ENCODE peak calls at places on chromosome 20, in five cellular contexts. A is PC-3, H is left ventricle myocardium inferior, S is lower lobe of right lung, T is upper lobe of right lung. D is an unnamed sample.

GRCh38 chr20:16028923-16029322 is 544.3 kb downstream of the KIF16B start:
- DNase-seq in A (no peak), H (no peak), S (no peak), T (no peak), D (no peak)

GRCh38 chr20:25023316-25023715 is 30.8 kb upstream of the APMAP start:
- DNase-seq in A (no peak), H (no peak), S (no peak), T (peak; percentile 39), D (no peak)

GRCh38 chr20:44495257-44495656 is 19.6 kb downstream of the TTPAL start:
- DNase-seq in A (peak; percentile 88), H (no peak), S (no peak), T (no peak), D (no peak)

GRCh38 chr20:3632311-3633004 is 30.7 kb downstream of the GFRA4 start:
- DNase-seq in A (peak; percentile 32), H (no peak), S (no peak), T (no peak), D (no peak)

GRCh38 chr20:62795023-62795761 is 1.1 kb upstream of the MRGBP start:
- DNase-seq in A (peak; percentile 57), H (no peak), S (peak; percentile 67), T (peak; percentile 80), D (peak; percentile 83)

GRCh38 chr20:41649489-41649888 is 31.3 kb upstream of the CHD6 start:
- DNase-seq in A (no peak), H (no peak), S (no peak), T (no peak), D (no peak)

GRCh38 chr20:63106108-63106764 is 99.5 kb upstream of the BHLHE23 start:
- DNase-seq in A (peak; percentile 65), H (peak; percentile 26), S (no peak), T (no peak), D (peak; percentile 78)

GRCh38 chr20:61706562-61706961 is 359.1 kb downstream of the TAF4 start:
- DNase-seq in A (no peak), H (no peak), S (no peak), T (no peak), D (peak; percentile 18)

GRCh38 chr20:62156592-62157386 is 13.2 kb downstream of the SS18L1 start:
- DNase-seq in A (peak; percentile 34), H (peak; percentile 60), S (peak; percentile 76), T (peak; percentile 80), D (peak; percentile 69)

DNA sequence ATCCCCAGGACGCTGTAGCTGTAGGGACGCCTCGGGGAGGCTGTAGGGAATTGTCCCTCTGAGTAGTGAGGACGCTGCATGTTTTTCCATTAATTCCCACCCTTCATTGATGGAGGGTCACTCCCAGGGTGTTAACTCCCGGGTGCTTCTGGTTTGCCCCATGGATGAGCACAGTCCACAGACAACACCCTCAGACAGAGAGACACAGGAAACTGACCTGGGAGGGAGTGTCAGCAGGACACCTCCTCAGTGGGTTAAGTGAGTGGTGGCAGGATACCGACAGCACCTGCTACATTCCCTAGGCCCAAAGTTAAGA is 53.5 kb downstream of the LINC00237 start:
- DNase-seq in A (no peak), H (no peak), S (no peak), T (no peak), D (no peak)
- H3K4me1 ChIP-seq in A (no peaks in the 10 kb centered on the region), H (no peaks in the 10 kb centered on the region), S (no peaks in the 10 kb centered on the region), T (no peaks in the 10 kb centered on the region), D (no peaks in the 10 kb centered on the region)

GRCh38 chr20:57401565-57401918 is 10.3 kb downstream of the RBM38 start:
- DNase-seq in A (no peak), H (no peak), S (no peak), T (no peak), D (no peak)

GRCh38 chr20:57405236-57406016 is 14.2 kb downstream of the RBM38 start:
- DNase-seq in A (no peak), H (no peak), S (no peak), T (no peak), D (no peak)

GRCh38 chr20:57402206-57403125 is 11.3 kb downstream of the RBM38 start:
- DNase-seq in A (no peak), H (no peak), S (peak; percentile 28), T (no peak), D (peak; percentile 46)

GRCh38 chr20:57404419-57405072 is 13.3 kb downstream of the RBM38 start:
- DNase-seq in A (no peak), H (no peak), S (peak; percentile 32), T (no peak), D (peak; percentile 60)

GRCh38 chr20:57403216-57403615 is 12.0 kb downstream of the RBM38 start:
- DNase-seq in A (no peak), H (no peak), S (peak; percentile 35), T (no peak), D (peak; percentile 21)
- H3K4me1 ChIP-seq in A (no peaks in the 10 kb centered on the region), H (peaks cover 81% of the 10 kb centered on the region), S (peaks cover 24% of the 10 kb centered on the region), T (peaks cover 17% of the 10 kb centered on the region), D (peaks cover 9% of the 10 kb centered on the region)

GRCh38 chr20:17958326-17959256 is 10.0 kb downstream of the SNX5 start:
- DNase-seq in A (peak; percentile 43), H (no peak), S (no peak), T (no peak), D (no peak)

GRCh38 chr20:17955302-17955701 is 13.3 kb downstream of the SNX5 start:
- DNase-seq in A (no peak), H (no peak), S (no peak), T (no peak), D (no peak)

GRCh38 chr20:17959257-17959627 is 9.4 kb downstream of the SNX5 start:
- DNase-seq in A (no peak), H (no peak), S (no peak), T (no peak), D (no peak)

GRCh38 chr20:17956099-17956685 is 12.4 kb downstream of the SNX5 start:
- DNase-seq in A (no peak), H (no peak), S (no peak), T (no peak), D (no peak)

GRCh38 chr20:17957505-17958325 is 10.9 kb downstream of the SNX5 start:
- DNase-seq in A (no peak), H (no peak), S (no peak), T (no peak), D (no peak)
- H3K4me1 ChIP-seq in A (peaks cover 18% of the 10 kb centered on the region), H (peaks cover 62% of the 10 kb centered on the region), S (peaks cover 72% of the 10 kb centered on the region), T (peaks cover 72% of the 10 kb centered on the region), D (peaks cover 13% of the 10 kb centered on the region)

DNA sequence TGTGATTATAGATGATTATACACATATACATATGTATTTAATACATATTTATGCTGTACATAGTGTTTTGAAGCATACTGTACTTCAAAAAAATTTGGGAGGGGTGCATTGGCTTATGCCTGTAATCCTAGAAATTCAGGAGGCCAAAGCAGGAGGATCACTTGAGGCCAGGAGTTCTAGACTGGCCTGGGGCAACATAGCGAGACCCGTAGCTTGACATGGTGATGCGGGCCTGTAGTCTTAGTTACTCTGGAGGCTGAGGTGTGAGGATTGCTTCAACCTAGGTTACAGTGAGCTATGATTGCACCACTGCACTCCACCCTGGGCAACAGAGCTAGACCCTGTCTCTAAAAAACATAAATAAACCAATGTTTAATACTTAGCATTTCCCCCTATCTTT is 1.6 kb upstream of the FAM110A start:
- DNase-seq in A (no peak), H (no peak), S (no peak), T (no peak), D (no peak)
- H3K4me1 ChIP-seq in A (peaks cover 26% of the 10 kb centered on the region), H (peaks cover 33% of the 10 kb centered on the region), S (peaks cover 62% of the 10 kb centered on the region), T (peaks cover 36% of the 10 kb centered on the region), D (peaks cover 8% of the 10 kb centered on the region)

GRCh38 chr20:34397096-34397495 is 34.0 kb downstream of the ITCH start:
- DNase-seq in A (no peak), H (no peak), S (no peak), T (no peak), D (no peak)
- H3K4me1 ChIP-seq in A (peaks cover 29% of the 10 kb centered on the region), H (peaks cover 16% of the 10 kb centered on the region), S (peaks cover 11% of the 10 kb centered on the region), T (peaks cover 9% of the 10 kb centered on the region), D (peaks cover 2% of the 10 kb centered on the region)

GRCh38 chr20:50823319-50823718 is 28.5 kb downstream of the BCAS4 start:
- DNase-seq in A (no peak), H (no peak), S (no peak), T (no peak), D (no peak)

GRCh38 chr20:50820515-50821256 is 25.8 kb downstream of the BCAS4 start:
- DNase-seq in A (no peak), H (no peak), S (no peak), T (no peak), D (no peak)

GRCh38 chr20:50821994-50822393 is 27.1 kb downstream of the BCAS4 start:
- DNase-seq in A (no peak), H (no peak), S (no peak), T (no peak), D (no peak)

GRCh38 chr20:50819344-50819743 is 24.5 kb downstream of the BCAS4 start:
- DNase-seq in A (no peak), H (no peak), S (no peak), T (no peak), D (no peak)

DNA sequence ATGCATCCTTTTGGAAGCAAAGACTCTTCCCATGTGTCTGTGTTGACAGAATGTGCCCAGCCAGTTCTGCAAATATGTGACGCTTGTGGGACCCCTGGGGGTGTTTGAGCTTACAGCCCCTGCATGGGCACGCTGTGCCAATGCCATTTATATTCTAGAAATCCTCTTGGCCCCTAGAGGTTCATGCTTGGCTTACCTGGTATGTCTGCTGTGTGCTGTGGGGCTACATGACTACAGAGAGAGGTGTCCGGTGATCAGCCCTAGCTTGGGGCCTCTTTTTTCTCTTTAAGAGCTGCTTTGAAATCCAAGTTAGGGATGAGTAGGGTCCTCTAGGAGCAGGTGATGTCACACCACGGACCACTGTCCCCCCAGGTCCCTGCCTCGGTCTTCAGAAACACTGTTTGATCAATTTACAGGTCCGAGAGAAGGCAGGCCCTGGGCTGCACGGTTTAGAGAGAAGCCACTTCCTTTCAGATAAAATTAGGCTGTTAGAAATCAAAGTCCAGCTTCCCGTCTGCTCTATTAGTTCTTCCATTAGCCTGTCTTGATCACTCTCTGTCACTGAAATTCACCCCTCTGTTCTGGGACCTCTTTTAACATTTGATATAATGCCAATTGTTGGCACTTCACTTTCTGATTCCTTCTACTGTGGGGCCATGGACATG is 26.5 kb downstream of the BCAS4 start:
- DNase-seq in A (no peak), H (no peak), S (no peak), T (no peak), D (peak; percentile 3)
- H3K4me1 ChIP-seq in A (no peaks in the 10 kb centered on the region), H (no peaks in the 10 kb centered on the region), S (peaks cover 8% of the 10 kb centered on the region), T (no peaks in the 10 kb centered on the region), D (no peaks in the 10 kb centered on the region)

GRCh38 chr20:23131766-23132165 is 45.6 kb upstream of the CD93 start:
- DNase-seq in A (no peak), H (no peak), S (no peak), T (no peak), D (no peak)
- H3K4me1 ChIP-seq in A (no peaks in the 10 kb centered on the region), H (peaks cover 58% of the 10 kb centered on the region), S (peaks cover 59% of the 10 kb centered on the region), T (peaks cover 33% of the 10 kb centered on the region), D (peaks cover 13% of the 10 kb centered on the region)

GRCh38 chr20:5056801-5057599 is 55.7 kb upstream of the SLC23A2 start:
- DNase-seq in A (peak; percentile 71), H (peak; percentile 39), S (peak; percentile 73), T (peak; percentile 71), D (peak; percentile 30)

GRCh38 chr20:5058873-5059272 is 57.6 kb upstream of the SLC23A2 start:
- DNase-seq in A (no peak), H (no peak), S (no peak), T (no peak), D (no peak)

GRCh38 chr20:5065489-5066383 is 54.0 kb downstream of the PCNA start:
- DNase-seq in A (peak; percentile 99), H (peak; percentile 36), S (peak; percentile 76), T (peak; percentile 78), D (peak; percentile 56)

DNA sequence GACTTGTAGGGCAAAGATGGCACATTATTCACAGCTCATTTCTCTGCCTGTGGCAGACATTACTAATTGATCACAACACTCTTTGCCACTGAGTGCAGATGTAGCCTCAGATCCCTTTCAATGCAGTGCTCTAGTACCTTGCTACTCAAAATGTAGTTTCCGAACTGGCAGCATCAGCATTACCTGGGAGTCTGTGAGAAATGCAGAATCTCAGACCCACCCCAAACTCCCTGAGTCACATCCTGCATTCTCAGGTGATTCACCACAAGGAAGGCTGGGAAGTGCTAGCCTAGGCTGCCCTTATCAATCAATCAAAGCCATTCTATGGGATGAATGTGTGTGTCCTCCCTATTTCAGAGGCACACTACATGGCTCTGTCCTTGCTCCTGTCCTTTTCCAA is 58.5 kb downstream of the PCNA start:
- DNase-seq in A (peak; percentile 97), H (no peak), S (no peak), T (no peak), D (no peak)
- H3K4me1 ChIP-seq in A (peaks cover 28% of the 10 kb centered on the region), H (no peaks in the 10 kb centered on the region), S (peaks cover 7% of the 10 kb centered on the region), T (no peaks in the 10 kb centered on the region), D (no peaks in the 10 kb centered on the region)